ENCODE peak calls at places on chromosomes 1 and 21, in ten cellular contexts. G, O, K, Z, V, J, S, C, H and L are unnamed samples.
A peak's percentile ranks its signal among the peaks of the same experiment; 100 is the strongest.

GRCh38 chr21:34599534-34600101 is 15.3 kb downstream of the RCAN1 start:
- DNase-seq in C (no peak), H (no peak), S (no peak), J (no peak), Z (no peak), O (no peak), G (no peak), K (no peak), V (no peak), L (no peak)

GRCh38 chr1:168683871-168684270 is 45.1 kb downstream of the DPT start:
- DNase-seq in J (no peak), V (no peak), G (no peak), O (no peak), Z (no peak), C (no peak), K (no peak), H (no peak), S (no peak), L (no peak)

GRCh38 chr21:25626752-25627151 is 12.3 kb upstream of the JAM2 start:
- DNase-seq in J (no peak), S (no peak), C (no peak), V (no peak), K (no peak), O (no peak), H (peak; percentile 9), G (no peak), Z (peak; percentile 22), L (no peak)

GRCh38 chr1:111841746-111842145 is 86.0 kb downstream of the DDX20 start:
- DNase-seq in S (no peak), K (no peak), J (no peak), H (no peak), C (no peak), O (no peak), G (no peak), V (no peak), Z (no peak), L (no peak)

GRCh38 chr21:33578959-33579542 is 9.4 kb downstream of the DONSON start:
- DNase-seq in J (no peak), V (no peak), H (peak; percentile 10), C (no peak), Z (peak; percentile 25), K (no peak), O (no peak), G (peak; percentile 39), S (no peak), L (no peak)

GRCh38 chr1:179120736-179121135 is 38.9 kb downstream of the TOR3A start:
- DNase-seq in O (no peak), G (no peak), J (no peak), Z (no peak), H (no peak), V (no peak), C (no peak), S (no peak), K (no peak), L (no peak)

GRCh38 chr1:154352581-154353459 is 27.5 kb downstream of the ATP8B2 start:
- DNase-seq in Z (peak; percentile 31), C (peak; percentile 19), H (peak; percentile 60), K (no peak), J (peak; percentile 39), V (no peak), O (no peak), G (peak; percentile 58), S (peak; percentile 81), L (peak; percentile 27)

GRCh38 chr21:16081304-16081703 is 351.5 kb downstream of the USP25 start:
- DNase-seq in Z (no peak), H (no peak), K (no peak), G (no peak), S (no peak), O (no peak), V (no peak), C (no peak), J (no peak), L (no peak)

GRCh38 chr1:161987303-161987702 is 36.4 kb downstream of the OLFML2B start:
- DNase-seq in K (no peak), Z (no peak), G (no peak), S (no peak), V (no peak), H (no peak), J (no peak), O (no peak), C (no peak), L (no peak)

GRCh38 chr1:156122519-156123355 is 8.2 kb downstream of the LMNA start:
- DNase-seq in S (peak; percentile 46), O (peak; percentile 66), K (no peak), V (no peak), J (no peak), G (peak; percentile 88), H (peak; percentile 92), C (no peak), Z (peak; percentile 89), L (peak; percentile 90)

GRCh38 chr1:233172201-233172600 is 123.3 kb downstream of the PCNX2 start:
- DNase-seq in S (no peak), O (no peak), V (no peak), K (no peak), J (no peak), Z (peak; percentile 72), G (peak; percentile 13), C (no peak), H (peak; percentile 72), L (no peak)

GRCh38 chr1:221397606-221398005 is 344.3 kb downstream of the DUSP10 start:
- DNase-seq in K (no peak), J (no peak), G (no peak), S (no peak), H (no peak), C (no peak), O (no peak), Z (peak; percentile 4), V (no peak), L (no peak)

GRCh38 chr1:47433037-47433421 is 4.8 kb upstream of the FOXD2 start:
- DNase-seq in K (no peak), G (no peak), C (no peak), O (no peak), J (no peak), S (no peak), Z (no peak), H (no peak), V (no peak), L (no peak)

GRCh38 chr1:14168663-14169062 is 429.8 kb upstream of the KAZN start:
- DNase-seq in C (no peak), H (no peak), K (no peak), Z (no peak), G (peak; percentile 60), V (no peak), S (no peak), J (no peak), O (no peak), L (no peak)

GRCh38 chr1:12230549-12231275 is 882 bp downstream of the VPS13D start:
- DNase-seq in S (no peak), Z (peak; percentile 17), K (no peak), C (no peak), H (peak; percentile 15), O (peak; percentile 24), V (peak; percentile 29), J (no peak), G (peak; percentile 37), L (peak; percentile 36)

GRCh38 chr1:101460709-101461108 is 223.9 kb downstream of the S1PR1 start:
- DNase-seq in S (no peak), C (no peak), J (no peak), K (no peak), Z (peak; percentile 23), G (no peak), O (no peak), V (no peak), H (no peak), L (no peak)

GRCh38 chr1:7770939-7771672 is at the start of gene VAMP3:
- DNase-seq in Z (peak; percentile 74), J (peak; percentile 80), K (peak; percentile 65), S (peak; percentile 89), V (peak; percentile 80), G (peak; percentile 82), O (peak; percentile 89), C (peak; percentile 76), H (peak; percentile 79), L (peak; percentile 97)

GRCh38 chr1:78464449-78464891 is 26.3 kb upstream of the PTGFR start:
- DNase-seq in Z (peak; percentile 26), J (no peak), K (no peak), O (no peak), G (peak; percentile 68), H (peak; percentile 46), V (no peak), S (no peak), C (no peak), L (no peak)

GRCh38 chr1:9410737-9411297 is 118.1 kb downstream of the SPSB1 start:
- DNase-seq in V (peak; percentile 71), S (peak; percentile 51), G (no peak), C (no peak), K (no peak), H (peak; percentile 52), O (no peak), J (no peak), Z (peak; percentile 75), L (no peak)

GRCh38 chr1:153122831-153123421 is 9.6 kb upstream of the SPRR2F start:
- DNase-seq in O (no peak), C (no peak), J (no peak), V (no peak), K (no peak), S (peak; percentile 68), H (no peak), Z (no peak), G (peak; percentile 33), L (no peak)

GRCh38 chr1:8516278-8516777 is 198.4 kb downstream of the SLC45A1 start:
- DNase-seq in J (no peak), S (no peak), Z (no peak), C (no peak), H (no peak), G (no peak), K (no peak), V (no peak), O (no peak), L (no peak)

GRCh38 chr1:107771377-107771776 is 193.6 kb downstream of the VAV3 start:
- DNase-seq in J (no peak), Z (no peak), K (no peak), S (no peak), V (no peak), G (no peak), H (no peak), O (no peak), C (no peak), L (no peak)

GRCh38 chr1:65688848-65689247 is 103.8 kb upstream of the PDE4B start:
- DNase-seq in O (no peak), K (no peak), C (no peak), J (no peak), G (no peak), Z (no peak), S (no peak), V (no peak), H (no peak), L (no peak)

GRCh38 chr1:35442737-35443136 is 114.5 kb downstream of the KIAA0319L start:
- DNase-seq in J (peak; percentile 27), C (no peak), G (no peak), O (no peak), Z (no peak), V (no peak), H (no peak), S (no peak), K (no peak), L (peak; percentile 90)

GRCh38 chr1:241716915-241717651 is 65.0 kb downstream of the WDR64 start:
- DNase-seq in K (no peak), V (no peak), J (no peak), O (no peak), G (no peak), H (no peak), S (no peak), Z (peak; percentile 83), C (no peak), L (no peak)

GRCh38 chr1:19209439-19209989 is 552 bp downstream of the UBR4 start:
- DNase-seq in V (peak; percentile 74), H (peak; percentile 53), S (peak; percentile 41), C (no peak), Z (peak; percentile 74), O (peak; percentile 55), G (peak; percentile 47), J (peak; percentile 64), K (no peak), L (peak; percentile 83)

GRCh38 chr1:213905315-213905714 is 82.5 kb upstream of the PROX1 start:
- DNase-seq in G (no peak), J (no peak), K (no peak), V (no peak), S (no peak), O (peak; percentile 69), C (no peak), Z (no peak), H (no peak), L (peak; percentile 90)

GRCh38 chr1:87044840-87045239 is 130.4 kb downstream of the HS2ST1 start:
- DNase-seq in H (no peak), C (no peak), K (peak; percentile 64), J (no peak), Z (no peak), G (no peak), S (no peak), O (no peak), V (peak; percentile 59), L (no peak)